ENCODE peak calls at places on chromosomes 4 and X, in eight cellular contexts. W, E, J, A, H, V, T and L are unnamed samples.

GRCh38 chr4:26094911-26095310 is 180.9 kb downstream of the SMIM20 start:
- DNase-seq in W (no peak), E (no peak), J (no peak), A (no peak), H (no peak), V (no peak), T (no peak), L (no peak)

GRCh38 chrX:57137481-57137880 is 284 bp upstream of the SPIN2A start:
- DNase-seq in W (peak; percentile 39), E (no peak), J (no peak), A (no peak), H (no peak), V (no peak), T (no peak), L (no peak)

GRCh38 chrX:96407981-96408380 is 276.7 kb upstream of the DIAPH2 start:
- DNase-seq in W (no peak), E (no peak), J (no peak), A (no peak), H (no peak), V (no peak), T (no peak), L (no peak)

GRCh38 chrX:41604154-41604553 is 84.6 kb upstream of the GPR34 start:
- DNase-seq in W (no peak), E (no peak), J (no peak), A (no peak), H (no peak), V (no peak), T (no peak), L (no peak)

GRCh38 chr4:6494431-6495295 is 22.2 kb upstream of the PPP2R2C start:
- DNase-seq in W (no peak), E (no peak), J (no peak), A (peak; percentile 26), H (no peak), V (no peak), T (no peak), L (no peak)

GRCh38 chr4:155208258-155209054 is at the start of gene NPY2R:
- DNase-seq in W (no peak), E (no peak), J (no peak), A (no peak), H (no peak), V (no peak), T (peak; percentile 11), L (no peak)

GRCh38 chr4:6019316-6020263 is 1.4 kb upstream of the C4orf50 start:
- DNase-seq in W (peak; percentile 46), E (no peak), J (no peak), A (peak; percentile 36), H (no peak), V (no peak), T (no peak), L (no peak)

GRCh38 chrX:110964761-110965160 is 131.2 kb upstream of the PAK3 start:
- DNase-seq in W (no peak), E (no peak), J (no peak), A (no peak), H (no peak), V (no peak), T (no peak), L (no peak)

GRCh38 chr4:153538408-153539057 is 72.4 kb downstream of the TMEM131L start:
- DNase-seq in W (peak; percentile 35), E (no peak), J (no peak), A (no peak), H (no peak), V (no peak), T (peak; percentile 29), L (no peak)

GRCh38 chr4:104615926-104616325 is 121.2 kb upstream of the CXXC4 start:
- DNase-seq in W (no peak), E (no peak), J (no peak), A (no peak), H (no peak), V (no peak), T (no peak), L (no peak)